ENCODE peak calls at places on chromosomes 5 and 9, in eight cellular contexts. K, I, B, W, E, O, D and N are unnamed samples.

GRCh38 chr5:94361832-94362754 is 256.3 kb downstream of the KIAA0825 start:
- DNase-seq in I (no peak), O (no peak), K (no peak), D (no peak), W (no peak), E (no peak), B (no peak), N (no peak)

GRCh38 chr5:143404416-143405062 is 1.1 kb upstream of the NR3C1 start:
- DNase-seq in K (peak; percentile 85), E (peak; percentile 95), W (peak; percentile 73), I (peak; percentile 60), B (peak; percentile 86), O (peak; percentile 76), D (no peak), N (peak; percentile 67)

GRCh38 chr5:176553260-176554085 is 4.3 kb downstream of the CDHR2 start:
- DNase-seq in K (no peak), O (no peak), E (no peak), I (no peak), D (no peak), W (no peak), B (no peak), N (no peak)

GRCh38 chr9:4508246-4508906 is 18.1 kb downstream of the SLC1A1 start:
- DNase-seq in W (no peak), D (no peak), K (no peak), E (peak; percentile 21), B (peak; percentile 9), O (no peak), I (no peak), N (no peak)

GRCh38 chr5:56501949-56502557 is 268.9 kb upstream of the ANKRD55 start:
- DNase-seq in E (no peak), B (peak; percentile 9), D (no peak), I (no peak), W (no peak), O (no peak), K (peak; percentile 7), N (no peak)

GRCh38 chr9:118595719-118596305 is 773.4 kb downstream of the BRINP1 start:
- DNase-seq in D (no peak), E (peak; percentile 23), I (no peak), K (no peak), W (peak; percentile 19), B (peak; percentile 78), O (no peak), N (peak; percentile 80)

GRCh38 chr9:93266521-93267001 is 82.6 kb downstream of the WNK2 start:
- DNase-seq in E (no peak), B (no peak), I (no peak), O (no peak), W (no peak), D (no peak), K (no peak), N (no peak)

GRCh38 chr5:72624641-72625236 is 117.5 kb upstream of the ZNF366 start:
- DNase-seq in I (no peak), K (no peak), D (no peak), E (peak; percentile 54), O (no peak), B (peak; percentile 86), W (no peak), N (no peak)